ENCODE peak calls at places on chromosomes 2 and 18, in four cellular contexts. I is K562, X is SK-N-SH, H is HepG2. N is an unnamed sample.

GRCh38 chr2:156331572-156332451 is 709 bp downstream of the NR4A2 start:
- DNase-seq in I (peak; percentile 71), H (no peak), X (peak; percentile 34), N (no peak)

GRCh38 chr2:56522605-56523089 is 338.9 kb downstream of the CCDC85A start:
- DNase-seq in H (no peak), I (no peak), X (no peak), N (no peak)

GRCh38 chr2:10223471-10223870 is 79.2 kb upstream of the HPCAL1 start:
- DNase-seq in I (no peak), H (no peak), X (no peak), N (no peak)

GRCh38 chr2:220553150-220553549 is 925.7 kb downstream of the SLC4A3 start:
- DNase-seq in I (no peak), X (no peak), H (no peak), N (no peak)

GRCh38 chr2:14678754-14679153 is 46.2 kb downstream of the LRATD1 start:
- DNase-seq in H (no peak), I (no peak), X (no peak), N (no peak)

GRCh38 chr2:10865841-10866240 is 45.9 kb upstream of the KCNF1 start:
- DNase-seq in I (no peak), H (no peak), X (no peak), N (no peak)

GRCh38 chr2:16334366-16334765 is 331.3 kb downstream of the CYRIA start:
- DNase-seq in I (no peak), H (no peak), X (no peak), N (no peak)

GRCh38 chr2:158101384-158101926 is at the start of gene UPP2:
- DNase-seq in H (peak; percentile 50), X (no peak), I (no peak), N (no peak)

GRCh38 chr2:120863661-120864320 is 128.1 kb downstream of the GLI2 start:
- DNase-seq in H (no peak), I (peak; percentile 86), X (no peak), N (no peak)

GRCh38 chr2:109136542-109136941 is 7.5 kb downstream of the SH3RF3 start:
- DNase-seq in I (no peak), H (no peak), X (no peak), N (no peak)

GRCh38 chr2:27717070-27717453 is 53.4 kb downstream of the SLC4A1AP start:
- DNase-seq in X (peak; percentile 65), H (no peak), I (no peak), N (no peak)

GRCh38 chr2:159124931-159125467 is 156.6 kb downstream of the TANC1 start:
- DNase-seq in X (no peak), I (no peak), H (no peak), N (no peak)

GRCh38 chr18:12236934-12237832 is 17.0 kb upstream of the CIDEA start:
- DNase-seq in H (peak; percentile 24), X (peak; percentile 90), I (peak; percentile 79), N (peak; percentile 79)

GRCh38 chr2:2754940-2755339 is 423.9 kb upstream of the MYT1L start:
- DNase-seq in X (no peak), I (no peak), H (no peak), N (no peak)

GRCh38 chr2:237601453-237602116 is 11.1 kb upstream of the RAB17 start:
- DNase-seq in I (no peak), H (peak; percentile 85), X (no peak), N (no peak)

GRCh38 chr2:42171396-42171971 is 2.3 kb downstream of the EML4 start:
- DNase-seq in I (no peak), H (peak; percentile 44), X (peak; percentile 45), N (no peak)

GRCh38 chr2:157747280-157747679 is 118.6 kb upstream of the ACVR1C start:
- DNase-seq in X (no peak), I (no peak), H (no peak), N (no peak)

GRCh38 chr2:52934354-52934898 is 833.2 kb upstream of the CHAC2 start:
- DNase-seq in H (peak; percentile 2), X (no peak), I (no peak), N (no peak)

GRCh38 chr2:64866797-64867196 is 122.4 kb upstream of the SLC1A4 start:
- DNase-seq in H (no peak), I (no peak), X (no peak), N (no peak)

GRCh38 chr2:141392517-141393213 is 738.2 kb downstream of the LRP1B start:
- DNase-seq in X (no peak), H (peak; percentile 42), I (no peak), N (no peak)

GRCh38 chr2:141393214-141393545 is 737.6 kb downstream of the LRP1B start:
- DNase-seq in H (no peak), I (no peak), X (no peak), N (no peak)
- TF ChIP-seq TAF1 in H (no peak), I (no peak), X (no peak), N (no peak)

GRCh38 chr2:211351998-211352397 is 795.6 kb downstream of the CPS1 start:
- DNase-seq in X (no peak), I (no peak), H (no peak), N (no peak)

GRCh38 chr2:211349031-211349430 is 792.6 kb downstream of the CPS1 start:
- DNase-seq in X (no peak), I (no peak), H (no peak), N (no peak)

GRCh38 chr2:211344289-211344688 is 787.9 kb downstream of the CPS1 start:
- DNase-seq in H (no peak), X (no peak), I (no peak), N (no peak)

GRCh38 chr2:211347328-211347727 is 790.9 kb downstream of the CPS1 start:
- DNase-seq in I (no peak), X (no peak), H (peak; percentile 2), N (no peak)
- TF ChIP-seq TAF1 in I (no peak), X (no peak), H (no peak), N (no peak)

DNA sequence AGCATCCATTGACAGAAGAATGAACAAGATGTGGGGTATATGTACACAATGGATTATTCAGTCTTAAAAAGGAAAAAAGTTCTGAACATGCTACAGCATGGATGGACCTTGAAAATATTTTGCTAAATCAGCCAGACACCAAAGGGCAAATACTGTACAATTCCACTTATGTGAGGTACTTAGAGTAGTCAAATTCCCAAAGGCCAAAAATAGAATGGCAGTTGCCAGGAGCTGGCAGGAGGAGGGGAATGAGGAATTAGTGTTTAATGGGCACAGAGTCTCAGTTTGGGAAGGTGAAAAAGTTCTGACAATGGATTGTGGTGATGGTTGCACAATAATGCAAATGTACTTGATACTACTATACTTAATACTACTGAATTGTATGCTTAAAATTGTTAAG is 193.2 kb downstream of the MBD2 start:
- DNase-seq in H (no peak), X (no peak), I (no peak), N (no peak)
- TF ChIP-seq TAF1 in H (no peak), X (no peak), I (no peak), N (no peak)

GRCh38 chr2:72149556-72150156 is 2.0 kb upstream of the CYP26B1 start:
- DNase-seq in H (no peak), I (no peak), X (peak; percentile 49), N (no peak)
- TF ChIP-seq TAF1 in H (no peak), I (no peak), X (no peak), N (no peak)

GRCh38 chr18:36625386-36625785 is 203.4 kb downstream of the TPGS2 start:
- DNase-seq in H (no peak), I (no peak), X (no peak), N (no peak)

GRCh38 chr18:36620801-36621200 is 208.0 kb downstream of the TPGS2 start:
- DNase-seq in X (no peak), I (no peak), H (no peak), N (no peak)

GRCh38 chr18:36622610-36623009 is 206.2 kb downstream of the TPGS2 start:
- DNase-seq in I (no peak), H (no peak), X (no peak), N (no peak)

GRCh38 chr18:36624451-36625167 is 204.2 kb downstream of the TPGS2 start:
- DNase-seq in H (no peak), I (no peak), X (no peak), N (no peak)

DNA sequence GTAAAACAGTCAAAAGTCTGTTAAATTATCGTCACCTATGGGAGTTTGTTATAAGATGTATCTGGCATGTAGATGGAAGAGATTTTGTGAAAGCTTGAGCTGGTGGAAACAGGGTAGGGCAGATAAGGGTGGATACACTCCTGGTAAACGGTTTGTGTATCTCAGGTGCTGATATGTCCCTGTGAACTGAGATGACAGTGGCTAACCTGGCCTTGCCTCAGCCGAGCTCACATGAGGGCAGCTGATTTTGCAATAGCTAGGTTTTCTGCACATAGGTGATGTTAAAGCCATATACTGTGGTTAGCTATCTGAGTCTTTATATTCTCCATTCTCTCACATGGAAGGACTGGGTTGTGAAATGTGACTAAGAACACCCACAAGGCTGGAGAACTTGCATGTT is 205.1 kb downstream of the TPGS2 start:
- DNase-seq in H (no peak), I (no peak), X (no peak), N (no peak)
- TF ChIP-seq TAF1 in H (no peak), I (no peak), X (no peak), N (no peak)

GRCh38 chr2:197163755-197164753 is 146.5 kb downstream of the ANKRD44 start:
- DNase-seq in X (no peak), H (no peak), I (no peak), N (no peak)
- TF ChIP-seq TAF1 in X (no peak), H (no peak), I (no peak), N (no peak)

GRCh38 chr2:142165790-142166189 is 35.0 kb upstream of the LRP1B start:
- DNase-seq in I (no peak), H (peak; percentile 38), X (peak; percentile 30), N (no peak)
- TF ChIP-seq TAF1 in I (no peak), H (no peak), X (no peak), N (no peak)